ENCODE peak calls at places on chromosomes 2 and 18, in seven cellular contexts. U is CD4-positive, alpha-beta T cell; B is tibial nerve; M is transverse colon; Y is stomach; I is ascending aorta; X is pancreas. V is an unnamed sample. For H3K9me3, the result is how much of the 10 kb centered on the place peaks cover.

GRCh38 chr2:42293019-42293418 is 68.0 kb downstream of the COX7A2L start:
- DNase-seq in U (no peak), B (no peak), M (no peak), Y (no peak), I (no peak), X (no peak), V (no peak)

GRCh38 chr2:83282067-83282795 is 1176.8 kb downstream of the SUCLG1 start:
- DNase-seq in U (no peak), B (no peak), M (no peak), Y (no peak), I (no peak), X (no peak), V (no peak)

GRCh38 chr18:33152376-33152775 is 288.1 kb downstream of the CCDC178 start:
- DNase-seq in U (no peak), B (no peak), M (no peak), Y (no peak), I (no peak), X (no peak), V (no peak)

GRCh38 chr2:160737247-160737646 is 243.6 kb upstream of the RBMS1 start:
- DNase-seq in U (no peak), B (no peak), M (no peak), Y (no peak), I (no peak), X (no peak), V (no peak)

GRCh38 chr2:127016329-127016728 is 90.6 kb downstream of the BIN1 start:
- DNase-seq in U (no peak), B (no peak), M (no peak), Y (no peak), I (no peak), X (no peak), V (no peak)

GRCh38 chr2:17947113-17947512 is 68.6 kb downstream of the KCNS3 start:
- DNase-seq in U (no peak), B (no peak), M (no peak), Y (no peak), I (no peak), X (no peak), V (no peak)

GRCh38 chr2:104938226-104938941 is 84.5 kb downstream of the POU3F3 start:
- DNase-seq in U (no peak), B (no peak), M (no peak), Y (no peak), I (no peak), X (no peak), V (no peak)

GRCh38 chr2:98102878-98103277 is 15.9 kb downstream of the VWA3B start:
- DNase-seq in U (no peak), B (no peak), M (no peak), Y (no peak), I (no peak), X (no peak), V (no peak)

GRCh38 chr18:33870059-33870458 is 292.0 kb downstream of the ASXL3 start:
- DNase-seq in U (no peak), B (no peak), M (no peak), Y (no peak), I (no peak), X (no peak), V (no peak)

GRCh38 chr2:124024491-124025348 is at the start of gene CNTNAP5:
- DNase-seq in U (no peak), B (no peak), M (peak), Y (peak), I (no peak), X (peak), V (peak)

GRCh38 chr2:18133310-18133709 is 254.8 kb downstream of the KCNS3 start:
- DNase-seq in U (no peak), B (no peak), M (no peak), Y (no peak), I (no peak), X (no peak), V (no peak)

GRCh38 chr2:11669454-11670291 is at the start of gene NTSR2:
- DNase-seq in U (no peak), B (no peak), M (peak), Y (peak), I (peak), X (peak), V (peak)

GRCh38 chr2:202452744-202453143 is 76.6 kb downstream of the BMPR2 start:
- DNase-seq in U (no peak), B (no peak), M (no peak), Y (no peak), I (no peak), X (no peak), V (no peak)

GRCh38 chr2:29113891-29114321 is 1.3 kb upstream of the CLIP4 start:
- DNase-seq in U (no peak), B (peak), M (peak), Y (peak), I (peak), X (no peak), V (peak)

DNA sequence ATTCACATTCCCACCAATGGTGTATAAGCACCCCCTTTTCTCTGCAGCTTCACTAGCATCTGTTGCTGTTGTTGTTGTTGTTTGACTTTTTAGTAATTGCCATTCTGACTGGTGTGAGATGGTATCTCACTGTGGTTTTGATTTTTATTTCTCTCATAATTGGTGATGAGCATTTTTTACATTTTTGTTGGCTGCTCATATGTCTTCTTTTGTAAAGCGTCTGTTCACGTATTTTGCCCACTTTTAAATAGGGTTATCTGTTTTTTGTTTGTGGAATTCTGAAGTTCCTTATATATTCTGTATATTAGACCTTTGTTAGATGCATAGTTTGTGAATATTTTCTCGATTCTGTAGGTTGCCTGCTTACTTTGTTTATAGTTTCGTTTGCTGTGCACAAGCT is 278.4 kb upstream of the TNP1 start:
- DNase-seq in U (no peak), B (no peak), M (no peak), Y (no peak), I (no peak), X (no peak), V (no peak)
- H3K9me3 ChIP-seq in U (under half), B (under half), M (under half), Y (under half), I (under half), X (under half), V (under half)

GRCh38 chr2:39183673-39184072 is 60.1 kb downstream of the CDKL4 start:
- DNase-seq in U (no peak), B (no peak), M (no peak), Y (no peak), I (no peak), X (no peak), V (no peak)
- H3K27ac ChIP-seq in U (no peak), B (no peak), M (no peak), Y (no peak), I (no peak), X (no peak), V (no peak)

DNA sequence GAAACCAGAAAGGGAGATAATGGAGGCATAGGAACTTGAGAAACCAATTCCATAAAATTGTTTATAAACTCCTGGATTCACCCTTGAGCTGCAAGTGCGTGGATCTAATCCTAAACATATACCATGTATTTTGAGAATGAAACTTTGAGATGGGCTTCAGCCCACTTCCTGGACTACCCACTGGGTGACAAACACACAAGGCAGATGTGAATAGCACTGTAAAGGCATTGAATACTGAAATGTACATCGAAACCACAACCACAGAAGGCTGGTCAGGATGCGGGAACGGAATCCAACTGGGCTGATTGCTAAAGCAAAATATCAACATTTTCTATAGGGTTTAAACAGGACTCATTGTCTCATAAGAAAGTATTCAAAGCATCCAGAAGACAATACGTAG is 228.5 kb upstream of the ZEB2 start:
- DNase-seq in U (no peak), B (no peak), M (no peak), Y (no peak), I (no peak), X (no peak), V (no peak)
- H3K9me3 ChIP-seq in U (under half), B (under half), M (under half), Y (under half), I (under half), X (under half), V (under half)

GRCh38 chr2:38685116-38685735 is 19.3 kb downstream of the GALM start:
- DNase-seq in U (no peak), B (no peak), M (no peak), Y (no peak), I (no peak), X (no peak), V (no peak)
- H3K27ac ChIP-seq in U (no peak), B (no peak), M (no peak), Y (no peak), I (no peak), X (peak), V (no peak)

V was measured in upper lobe of right lung.